ENCODE peak calls at places on chromosomes 12 and 14, in ten cellular contexts. A is stomach; G is CD8-positive, alpha-beta memory T cell; Z is transverse colon; Q is Panc1; Y is spleen; N is sigmoid colon; F is thyroid gland; R is mammary epithelial cell; C is left ventricle myocardium inferior. U is an unnamed sample. For H3K36me3 and H3K9me3, the result is how much of the 10 kb centered on the place peaks cover.

GRCh38 chr14:51211149-51211548 is 28.9 kb upstream of the TMX1 start:
- DNase-seq in Q (no peak), N (no peak), G (no peak), C (no peak), Z (no peak), A (peak), Y (no peak), R (no peak), F (peak), U (peak)

GRCh38 chr12:89373772-89374572 is 21.7 kb upstream of the DUSP6 start:
- DNase-seq in F (peak), C (no peak), Q (no peak), A (no peak), R (peak), N (peak), G (no peak), Z (no peak), Y (no peak), U (peak)

GRCh38 chr12:116366456-116366776 is 88.9 kb upstream of the MED13L start:
- DNase-seq in Y (no peak), Z (no peak), A (peak), Q (no peak), G (no peak), R (no peak), N (peak), C (no peak), F (peak), U (peak)

GRCh38 chr14:36423430-36423829 is 96.6 kb downstream of the NKX2-1 start:
- DNase-seq in F (no peak), R (no peak), Z (no peak), Q (no peak), G (no peak), A (no peak), N (no peak), C (no peak), Y (no peak), U (no peak)

GRCh38 chr12:1527789-1528188 is 66.6 kb downstream of the FBXL14 start:
- DNase-seq in A (no peak), N (no peak), R (peak), Z (no peak), Y (no peak), Q (no peak), F (no peak), C (no peak), G (no peak), U (no peak)

GRCh38 chr12:1611775-1612174 is 17.3 kb upstream of the WNT5B start:
- DNase-seq in Q (no peak), R (peak), A (no peak), Z (no peak), G (no peak), Y (no peak), F (no peak), C (no peak), N (no peak), U (no peak)

GRCh38 chr14:75303415-75303814 is 24.8 kb downstream of the FOS start:
- DNase-seq in F (peak), G (peak), R (peak), Q (no peak), C (peak), N (peak), A (peak), Z (peak), Y (peak), U (peak)

GRCh38 chr14:75648066-75648838 is 12.4 kb downstream of the ERG28 start:
- DNase-seq in F (peak), G (no peak), Y (no peak), Q (peak), N (peak), Z (no peak), C (peak), R (peak), A (peak), U (peak)

GRCh38 chr14:95043314-95043713 is 114.0 kb downstream of the DICER1 start:
- DNase-seq in C (no peak), Z (no peak), Q (no peak), G (no peak), Y (peak), N (no peak), F (no peak), R (no peak), A (peak), U (no peak)

GRCh38 chr14:57060276-57060956 is 208.3 kb downstream of the EXOC5 start:
- DNase-seq in R (peak), Y (no peak), N (no peak), F (no peak), Z (no peak), Q (no peak), A (no peak), G (no peak), C (no peak), U (peak)

GRCh38 chr12:21483531-21483930 is 17.9 kb downstream of the RECQL start:
- DNase-seq in G (no peak), N (no peak), Z (no peak), R (no peak), C (no peak), Q (no peak), A (no peak), Y (no peak), F (no peak), U (no peak)

GRCh38 chr14:67583711-67584644 is 16.1 kb downstream of the PIGH start:
- DNase-seq in Y (peak), R (peak), F (peak), N (no peak), A (peak), Z (peak), G (no peak), C (no peak), Q (peak), U (peak)

GRCh38 chr14:93044601-93045000 is 71.1 kb downstream of the ITPK1 start:
- DNase-seq in Z (no peak), F (no peak), C (no peak), Q (no peak), Y (peak), G (no peak), N (no peak), R (no peak), A (no peak), U (no peak)

GRCh38 chr12:46404733-46405132 is 32.2 kb upstream of the SLC38A2 start:
- DNase-seq in R (no peak), Q (no peak), G (no peak), A (no peak), N (no peak), C (no peak), Z (no peak), F (no peak), Y (no peak), U (no peak)

GRCh38 chr12:52199294-52199920 is 7.6 kb upstream of the KRT80 start:
- DNase-seq in F (no peak), G (no peak), N (no peak), A (no peak), Q (no peak), R (no peak), Z (no peak), Y (no peak), C (peak), U (no peak)

GRCh38 chr14:102900631-102901571 is 21.6 kb upstream of the AMN start:
- DNase-seq in Y (peak), C (no peak), F (peak), N (no peak), Q (no peak), Z (no peak), R (no peak), G (no peak), A (no peak), U (no peak)

GRCh38 chr12:131147894-131148293 is 194.2 kb downstream of the ADGRD1 start:
- DNase-seq in N (no peak), F (no peak), G (no peak), R (no peak), Q (no peak), Y (no peak), A (no peak), Z (no peak), C (no peak), U (no peak)

GRCh38 chr14:104280902-104281767 is 142.7 kb downstream of the KIF26A start:
- DNase-seq in Y (peak), N (no peak), Z (no peak), A (peak), Q (no peak), R (no peak), F (no peak), G (no peak), C (peak), U (peak)

GRCh38 chr14:71365305-71365865 is 458.1 kb downstream of the PCNX1 start:
- DNase-seq in A (no peak), G (no peak), Y (no peak), C (no peak), F (no peak), Q (no peak), R (no peak), N (no peak), Z (no peak), U (no peak)

GRCh38 chr14:28681681-28682080 is 84.9 kb upstream of the FOXG1 start:
- DNase-seq in Q (no peak), C (no peak), N (no peak), F (no peak), Y (no peak), G (no peak), R (no peak), Z (no peak), A (no peak), U (no peak)

GRCh38 chr12:119990382-119990874 is 1.4 kb downstream of the BICDL1 start:
- DNase-seq in A (no peak), C (no peak), N (no peak), R (no peak), G (no peak), Y (no peak), F (no peak), Z (no peak), Q (no peak), U (no peak)

GRCh38 chr12:15910864-15911696 is at the start of gene DERA:
- DNase-seq in C (peak), R (peak), A (peak), Z (peak), F (peak), N (peak), G (peak), Q (no peak), Y (peak), U (peak)

GRCh38 chr12:128191380-128191779 is 75.6 kb upstream of the TMEM132C start:
- DNase-seq in A (no peak), R (no peak), C (no peak), Z (no peak), Q (no peak), Y (no peak), F (no peak), G (no peak), N (no peak), U (no peak)

GRCh38 chr14:21868442-21869046 is 194.9 kb upstream of the OR4E1 start:
- DNase-seq in Y (no peak), A (peak), Q (peak), R (peak), F (peak), N (no peak), G (peak), C (no peak), Z (peak), U (peak)

GRCh38 chr12:132488127-132489077 is 1.5 kb upstream of the FBRSL1 start:
- DNase-seq in A (no peak), C (peak), F (no peak), R (no peak), Q (no peak), Y (peak), G (peak), Z (peak), N (no peak), U (no peak)

DNA sequence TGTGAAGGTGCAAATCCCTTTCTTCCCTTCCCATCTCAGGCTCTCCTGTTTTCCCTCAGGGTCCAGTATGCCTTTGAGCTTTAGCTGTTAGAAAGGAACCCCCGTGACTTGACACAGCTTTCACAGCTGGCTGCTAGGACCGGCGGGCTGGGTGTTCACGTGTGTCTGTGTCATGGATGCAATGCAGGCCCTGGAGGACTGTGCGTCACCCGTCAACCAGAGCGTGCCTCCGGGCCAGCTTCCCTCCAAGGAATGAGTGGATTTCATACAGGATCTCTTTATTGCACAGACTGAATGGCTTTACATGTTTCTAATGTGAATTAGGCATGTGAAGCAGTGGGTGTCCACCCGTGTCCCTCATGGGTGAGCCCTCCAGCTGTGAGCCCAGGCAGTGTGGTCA is 77.4 kb downstream of the AACS start:
- DNase-seq in R (no peak), A (no peak), N (no peak), Z (no peak), C (no peak), Q (no peak), G (no peak), F (no peak), Y (no peak), U (no peak)
- H3K27ac ChIP-seq in R (no peak), A (no peak), N (no peak), Z (no peak), C (peak), Q (no peak), G (no peak), F (no peak), Y (no peak), U (no peak)

DNA sequence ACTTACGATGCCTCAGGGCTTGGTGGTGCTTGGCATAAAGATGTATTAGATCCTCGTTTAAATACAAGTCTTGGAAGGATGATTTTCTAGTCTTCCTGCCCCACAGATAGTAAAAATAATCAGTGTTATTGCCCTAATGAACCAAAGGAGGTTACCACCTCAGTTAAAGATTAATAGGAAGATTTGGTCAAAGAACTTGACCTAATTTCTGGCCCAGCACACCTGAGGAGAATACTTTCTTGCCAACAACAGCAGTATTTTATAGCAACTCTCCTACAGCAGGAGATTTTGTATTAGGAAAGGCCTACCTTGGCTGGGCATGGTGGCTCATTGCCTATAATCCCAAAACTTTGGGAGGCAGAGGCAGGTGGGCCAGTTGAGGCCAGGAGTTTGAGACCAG is 31.6 kb downstream of the CSRP2 start:
- DNase-seq in Y (no peak), A (no peak), Z (no peak), C (no peak), N (no peak), R (no peak), G (no peak), F (no peak), Q (no peak), U (no peak)
- H3K36me3 ChIP-seq in Y (half or more), A (under half), Z (under half), C (half or more), N (half or more), R (under half), G (under half), F (under half), Q (under half), U (under half)

GRCh38 chr14:97900187-97900586 is 1103.0 kb downstream of the VRK1 start:
- DNase-seq in F (no peak), C (no peak), Z (no peak), Q (no peak), A (no peak), R (no peak), N (no peak), G (no peak), Y (no peak), U (no peak)

GRCh38 chr14:97902630-97903029 is 1105.4 kb downstream of the VRK1 start:
- DNase-seq in Z (no peak), R (peak), G (no peak), F (no peak), Y (no peak), C (no peak), A (no peak), N (no peak), Q (no peak), U (no peak)
- H3K9me3 ChIP-seq in Z (under half), R (under half), G (under half), F (under half), Y (under half), C (under half), A (under half), N (under half), Q (under half), U (under half)

GRCh38 chr14:105390849-105391500 is 7.4 kb upstream of the TEX22 start:
- DNase-seq in Q (no peak), A (no peak), Z (no peak), G (no peak), C (no peak), Y (no peak), N (no peak), F (no peak), R (no peak), U (no peak)

GRCh38 chr14:105388976-105389375 is 9.4 kb upstream of the TEX22 start:
- DNase-seq in A (no peak), Z (no peak), Q (no peak), G (no peak), Y (no peak), N (no peak), R (no peak), F (no peak), C (no peak), U (no peak)

GRCh38 chr14:105388110-105388951 is 10.0 kb upstream of the TEX22 start:
- DNase-seq in C (no peak), A (no peak), Z (no peak), Q (no peak), G (no peak), N (no peak), F (no peak), Y (no peak), R (no peak), U (peak)

GRCh38 chr14:105389976-105390848 is 8.1 kb upstream of the TEX22 start:
- DNase-seq in G (no peak), R (no peak), Q (no peak), F (no peak), N (no peak), C (no peak), A (no peak), Z (no peak), Y (no peak), U (no peak)

DNA sequence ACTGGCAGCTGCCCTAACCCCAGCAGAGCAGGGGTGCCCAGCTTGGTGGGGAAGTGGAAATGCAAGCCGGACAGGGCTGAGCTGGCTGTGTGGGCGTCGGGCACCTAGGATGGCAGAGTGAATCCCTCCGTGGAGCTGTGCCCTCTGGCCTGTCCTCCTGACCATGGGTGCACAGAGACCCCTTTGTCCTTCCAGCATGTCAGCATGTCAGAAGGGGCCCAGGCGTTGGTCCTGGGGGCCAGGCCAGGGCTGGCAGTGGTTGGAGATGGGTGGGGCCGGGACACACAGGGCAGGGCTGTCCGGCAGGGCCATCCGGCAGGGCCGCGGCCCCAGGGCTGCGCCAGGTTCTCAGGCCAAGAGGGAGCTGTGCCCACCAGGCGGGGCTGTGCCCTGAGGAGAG is 8.8 kb upstream of the TEX22 start:
- DNase-seq in Y (no peak), A (no peak), R (no peak), F (no peak), Q (no peak), G (no peak), Z (no peak), C (no peak), N (no peak), U (no peak)
- H3K27ac ChIP-seq in Y (peak), A (peak), R (no peak), F (no peak), Q (no peak), G (no peak), Z (no peak), C (peak), N (peak), U (no peak)

DNA sequence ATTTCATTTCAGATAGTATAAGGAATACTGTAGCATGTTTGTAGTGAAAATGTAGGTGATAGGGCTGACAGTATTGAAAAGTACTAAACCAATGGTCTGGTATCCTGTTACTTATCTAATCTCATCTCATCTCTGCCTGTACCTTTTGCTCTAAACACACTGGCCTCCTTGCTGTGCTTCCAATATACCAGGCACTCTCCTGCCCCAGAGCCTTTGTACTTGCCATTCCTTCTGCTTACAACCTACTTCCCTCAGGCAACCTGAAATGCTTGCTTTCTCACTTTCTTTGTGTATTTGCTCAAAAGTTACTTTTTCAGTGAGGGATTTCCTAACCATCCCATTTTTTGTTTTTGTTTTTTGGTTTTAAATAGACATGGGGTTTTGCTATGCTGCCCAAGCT is 101.9 kb downstream of the PAPLN start:
- DNase-seq in G (no peak), Z (no peak), C (no peak), Q (no peak), Y (no peak), F (no peak), A (no peak), N (no peak), R (no peak), U (no peak)
- H3K36me3 ChIP-seq in G (under half), Z (under half), C (under half), Q (under half), Y (under half), F (under half), A (under half), N (under half), R (under half), U (under half)

U was measured in body of pancreas.